ENCODE peak calls at places on chromosomes 1 and 21, in ten cellular contexts. Q is activated T-helper 9 cell treated with anti-CD3 and anti-CD28 coated beads, Interleukin-2, amount 50 U/mL, for 16 hours; F is brain microvascular endothelial cell; T is stimulated activated naive CD8-positive, alpha-beta T cell treated with anti-CD3 and anti-CD28 coated beads, Interleukin-15, Interleukin-2, amounts not matched to agents 100 U/mL and 50 U/mL, for 24 hours; C is T-cell; L is CD8-positive, alpha-beta memory T cell; H is glutamatergic neuron; Z is K562; A is fibroblast of pulmonary artery; J is activated gamma-delta T cell treated with Interleukin-2 at 50 U/mL for 16 hours. P is an unnamed sample.
A peak's percentile ranks its signal among the peaks of the same experiment; 100 is the strongest.

GRCh38 chr1:71587961-71588360 is 507.1 kb upstream of the ZRANB2 start:
- DNase-seq in H (no peak), Q (no peak), C (no peak), Z (no peak), L (no peak), A (peak; percentile 34), F (no peak), J (no peak), T (no peak), P (peak; percentile 75)

GRCh38 chr21:45871616-45872236 is 109.8 kb upstream of the COL6A1 start:
- DNase-seq in T (no peak), C (no peak), Q (no peak), A (no peak), Z (no peak), H (no peak), F (no peak), J (no peak), L (no peak), P (no peak)

GRCh38 chr1:234960722-234961467 is 167.7 kb downstream of the TOMM20 start:
- DNase-seq in Z (peak; percentile 65), J (no peak), A (peak; percentile 83), F (no peak), Q (no peak), H (no peak), L (no peak), C (no peak), T (peak; percentile 12), P (peak; percentile 62)

GRCh38 chr1:2526824-2527552 is 592 bp upstream of the PANK4 start:
- DNase-seq in F (no peak), T (peak; percentile 80), L (no peak), C (no peak), A (peak; percentile 24), H (no peak), J (peak; percentile 34), Q (peak; percentile 50), Z (peak; percentile 26), P (no peak)

GRCh38 chr1:3742439-3743298 is 9.6 kb upstream of the CCDC27 start:
- DNase-seq in A (no peak), T (no peak), H (no peak), F (no peak), Z (no peak), C (no peak), L (no peak), J (no peak), Q (no peak), P (no peak)

GRCh38 chr1:178060789-178061556 is 32.9 kb upstream of the RASAL2 start:
- DNase-seq in L (no peak), C (no peak), Z (no peak), Q (no peak), H (no peak), F (peak; percentile 84), A (peak; percentile 97), T (no peak), J (no peak), P (no peak)

GRCh38 chr1:9294910-9295636 is 2.4 kb downstream of the SPSB1 start:
- DNase-seq in H (peak; percentile 47), C (no peak), F (peak; percentile 45), L (no peak), Q (no peak), T (peak; percentile 20), A (peak; percentile 73), Z (no peak), J (no peak), P (no peak)

GRCh38 chr1:23837905-23838304 is 12.7 kb upstream of the HMGCL start:
- DNase-seq in Q (no peak), L (no peak), C (no peak), T (no peak), J (no peak), H (no peak), A (no peak), Z (no peak), F (no peak), P (no peak)

GRCh38 chr1:173422456-173422976 is 54.6 kb upstream of the PRDX6 start:
- DNase-seq in F (no peak), Z (peak; percentile 69), J (no peak), A (no peak), H (no peak), Q (no peak), C (no peak), T (no peak), L (no peak), P (peak; percentile 75)

GRCh38 chr1:224922404-224923164 is 6.9 kb upstream of the DNAH14 start:
- DNase-seq in A (peak; percentile 58), L (no peak), Z (peak; percentile 54), H (no peak), C (no peak), T (no peak), J (no peak), Q (no peak), F (no peak), P (peak; percentile 71)

GRCh38 chr1:35554261-35555211 is 2.7 kb downstream of the KIAA0319L start:
- DNase-seq in Z (no peak), C (no peak), A (no peak), F (no peak), L (no peak), T (no peak), H (no peak), J (no peak), Q (no peak), P (no peak)

GRCh38 chr1:116910379-116911165 is 856 bp downstream of the PTGFRN start:
- DNase-seq in J (peak; percentile 25), H (peak; percentile 49), Z (peak; percentile 58), Q (peak; percentile 32), F (no peak), T (peak; percentile 56), A (peak; percentile 34), L (peak; percentile 30), C (peak; percentile 43), P (no peak)

GRCh38 chr1:240169188-240169587 is 77.5 kb downstream of the FMN2 start:
- DNase-seq in H (no peak), Q (no peak), Z (no peak), A (peak; percentile 6), J (no peak), L (no peak), T (no peak), C (no peak), F (peak; percentile 22), P (peak; percentile 8)

GRCh38 chr1:149927535-149928387 is at the start of gene SF3B4:
- DNase-seq in T (peak; percentile 96), Q (peak; percentile 93), H (peak; percentile 96), A (peak; percentile 92), Z (peak; percentile 96), C (peak; percentile 95), L (peak; percentile 92), J (peak; percentile 96), F (peak; percentile 91), P (peak; percentile 97)

GRCh38 chr1:36154765-36155559 is 998 bp upstream of the MAP7D1 start:
- DNase-seq in T (no peak), H (peak; percentile 41), Z (no peak), L (no peak), Q (no peak), A (no peak), F (no peak), C (no peak), J (no peak), P (peak; percentile 46)

GRCh38 chr1:46183119-46183842 is 7.0 kb upstream of the P3R3URF start:
- DNase-seq in A (peak; percentile 83), L (no peak), T (no peak), H (no peak), F (peak; percentile 93), J (no peak), Q (no peak), Z (no peak), C (no peak), P (no peak)

GRCh38 chr21:20999567-21000169 is 1.5 kb downstream of the NCAM2 start:
- DNase-seq in L (no peak), C (no peak), J (peak; percentile 7), Q (no peak), Z (peak; percentile 70), F (peak; percentile 27), T (peak; percentile 15), A (peak; percentile 71), H (peak; percentile 62), P (peak; percentile 84)

GRCh38 chr1:6163191-6163972 is 16.7 kb downstream of the CHD5 start:
- DNase-seq in A (no peak), Q (no peak), H (no peak), J (no peak), T (no peak), C (no peak), Z (no peak), F (no peak), L (no peak), P (no peak)

GRCh38 chr1:161200421-161200991 is 1.7 kb upstream of the ADAMTS4 start:
- DNase-seq in F (no peak), Z (peak; percentile 60), H (no peak), L (no peak), Q (no peak), J (no peak), C (no peak), A (peak; percentile 40), T (no peak), P (no peak)

GRCh38 chr1:53944469-53945182 is 873 bp downstream of the IFT25 start:
- DNase-seq in H (no peak), Z (peak; percentile 51), J (no peak), F (no peak), L (no peak), Q (no peak), C (no peak), A (peak; percentile 15), T (peak; percentile 12), P (no peak)

GRCh38 chr1:32509939-32510338 is 29.3 kb upstream of the ZBTB8A start:
- DNase-seq in Q (no peak), F (no peak), A (no peak), T (no peak), C (no peak), J (no peak), Z (no peak), L (no peak), H (no peak), P (no peak)

GRCh38 chr1:35451125-35451528 is 106.1 kb downstream of the KIAA0319L start:
- DNase-seq in A (peak; percentile 88), Z (peak; percentile 84), H (peak; percentile 90), C (peak; percentile 75), L (peak; percentile 59), Q (peak; percentile 65), F (peak; percentile 86), T (peak; percentile 79), J (peak; percentile 78), P (peak; percentile 81)